ENCODE peak calls at places on chromosomes 3 and 15, in five cellular contexts. One of them, this sample, is unnamed.

GRCh38 chr15:42131826-42132806 is 24.3 kb downstream of the PLA2G4F start:
- DNase-seq in GDM1: no peak
- DNase-seq in caudate nucleus: no peak
- DNase-seq in NCI-H460: no peak
- DNase-seq in T-cell: no peak
- DNase-seq in this sample: no peak

GRCh38 chr15:62711691-62712454 is 330.7 kb upstream of the TPM1 start:
- DNase-seq in NCI-H460: no peak
- DNase-seq in caudate nucleus: no peak
- DNase-seq in GDM1: no peak
- DNase-seq in T-cell: no peak
- DNase-seq in this sample: no peak

GRCh38 chr3:114644372-114644771 is 350.5 kb downstream of the TIGIT start:
- DNase-seq in NCI-H460: no peak
- DNase-seq in caudate nucleus: no peak
- DNase-seq in T-cell: no peak
- DNase-seq in GDM1: no peak
- DNase-seq in this sample: no peak

GRCh38 chr15:60126661-60127060 is 122.5 kb downstream of the FOXB1 start:
- DNase-seq in NCI-H460: no peak
- DNase-seq in GDM1: no peak
- DNase-seq in T-cell: no peak
- DNase-seq in caudate nucleus: no peak
- DNase-seq in this sample: no peak

GRCh38 chr15:70845616-70846360 is 8.2 kb downstream of the LARP6 start:
- DNase-seq in GDM1: no peak
- DNase-seq in caudate nucleus: no peak
- DNase-seq in T-cell: no peak
- DNase-seq in NCI-H460: no peak
- DNase-seq in this sample: no peak

GRCh38 chr3:39144748-39145380 is 8.5 kb downstream of the CSRNP1 start:
- DNase-seq in NCI-H460: no peak
- DNase-seq in GDM1: no peak
- DNase-seq in caudate nucleus: no peak
- DNase-seq in T-cell: no peak
- DNase-seq in this sample: no peak

GRCh38 chr3:30226606-30227151 is 379.7 kb upstream of the TGFBR2 start:
- DNase-seq in NCI-H460: no peak
- DNase-seq in T-cell: no peak
- DNase-seq in GDM1: no peak
- DNase-seq in caudate nucleus: no peak
- DNase-seq in this sample: no peak

GRCh38 chr15:70023769-70024491 is 73.8 kb downstream of the TLE3 start:
- DNase-seq in T-cell: no peak
- DNase-seq in NCI-H460: no peak
- DNase-seq in caudate nucleus: no peak
- DNase-seq in GDM1: no peak
- DNase-seq in this sample: no peak

GRCh38 chr3:56781762-56782161 is 20.0 kb downstream of the ARHGEF3 start:
- DNase-seq in caudate nucleus: no peak
- DNase-seq in NCI-H460: no peak
- DNase-seq in GDM1: no peak
- DNase-seq in T-cell: no peak
- DNase-seq in this sample: no peak

GRCh38 chr15:90592144-90592887 is 62.6 kb downstream of the CRTC3 start:
- DNase-seq in T-cell: no peak
- DNase-seq in GDM1: no peak
- DNase-seq in NCI-H460: peak
- DNase-seq in caudate nucleus: no peak
- DNase-seq in this sample: no peak

GRCh38 chr15:44670087-44670945 is 6.9 kb upstream of the SPG11 start:
- DNase-seq in T-cell: no peak
- DNase-seq in GDM1: no peak
- DNase-seq in caudate nucleus: no peak
- DNase-seq in NCI-H460: no peak
- DNase-seq in this sample: no peak

GRCh38 chr3:46866720-46867549 is 3.7 kb upstream of the MYL3 start:
- DNase-seq in GDM1: peak
- DNase-seq in caudate nucleus: peak
- DNase-seq in T-cell: peak
- DNase-seq in NCI-H460: peak
- DNase-seq in this sample: peak

GRCh38 chr15:85128636-85129035 is 147.0 kb downstream of the PDE8A start:
- DNase-seq in GDM1: no peak
- DNase-seq in T-cell: no peak
- DNase-seq in caudate nucleus: no peak
- DNase-seq in NCI-H460: no peak
- DNase-seq in this sample: no peak

GRCh38 chr3:104835376-104835775 is 531.3 kb upstream of the ALCAM start:
- DNase-seq in caudate nucleus: no peak
- DNase-seq in NCI-H460: no peak
- DNase-seq in GDM1: no peak
- DNase-seq in T-cell: no peak
- DNase-seq in this sample: no peak

This sample was measured in frontal cortex.